ENCODE peak calls at places on chromosome 17, in seven cellular contexts. One of them, this sample, is unnamed.

GRCh38 chr17:19768046-19768782 is 20.1 kb upstream of the ALDH3A1 start:
- ATAC-seq in central memory CD8-positive, alpha-beta T cell: no peak
- ATAC-seq in body of pancreas: no peak
- ATAC-seq in activated CD8-positive, alpha-beta memory T cell treated with anti-CD3 and anti-CD28 coated beads, Interleukin-2, amount 10 ng/mL, durations not matched to agents 7 days and 5 days: no peak
- ATAC-seq in gastroesophageal sphincter: no peak
- ATAC-seq in heart left ventricle: no peak
- ATAC-seq in CD8-positive, alpha-beta T cell: no peak
- ATAC-seq in this sample: peak

GRCh38 chr17:65022751-65023421 is 33.7 kb downstream of the GNA13 start:
- ATAC-seq in activated CD8-positive, alpha-beta memory T cell treated with anti-CD3 and anti-CD28 coated beads, Interleukin-2, amount 10 ng/mL, durations not matched to agents 7 days and 5 days: peak
- ATAC-seq in gastroesophageal sphincter: no peak
- ATAC-seq in heart left ventricle: peak
- ATAC-seq in CD8-positive, alpha-beta T cell: peak
- ATAC-seq in central memory CD8-positive, alpha-beta T cell: no peak
- ATAC-seq in body of pancreas: peak
- ATAC-seq in this sample: peak

GRCh38 chr17:9052921-9053320 is 31.6 kb downstream of the NTN1 start:
- ATAC-seq in central memory CD8-positive, alpha-beta T cell: no peak
- ATAC-seq in activated CD8-positive, alpha-beta memory T cell treated with anti-CD3 and anti-CD28 coated beads, Interleukin-2, amount 10 ng/mL, durations not matched to agents 7 days and 5 days: no peak
- ATAC-seq in gastroesophageal sphincter: no peak
- ATAC-seq in heart left ventricle: no peak
- ATAC-seq in CD8-positive, alpha-beta T cell: no peak
- ATAC-seq in body of pancreas: no peak
- ATAC-seq in this sample: no peak

GRCh38 chr17:21239680-21240374 is 13.4 kb downstream of the NATD1 start:
- ATAC-seq in central memory CD8-positive, alpha-beta T cell: peak
- ATAC-seq in body of pancreas: no peak
- ATAC-seq in CD8-positive, alpha-beta T cell: peak
- ATAC-seq in heart left ventricle: peak
- ATAC-seq in activated CD8-positive, alpha-beta memory T cell treated with anti-CD3 and anti-CD28 coated beads, Interleukin-2, amount 10 ng/mL, durations not matched to agents 7 days and 5 days: no peak
- ATAC-seq in gastroesophageal sphincter: peak
- ATAC-seq in this sample: no peak

GRCh38 chr17:1120596-1121441 is 59.0 kb downstream of the ABR start:
- ATAC-seq in CD8-positive, alpha-beta T cell: peak
- ATAC-seq in central memory CD8-positive, alpha-beta T cell: peak
- ATAC-seq in gastroesophageal sphincter: no peak
- ATAC-seq in heart left ventricle: no peak
- ATAC-seq in body of pancreas: no peak
- ATAC-seq in activated CD8-positive, alpha-beta memory T cell treated with anti-CD3 and anti-CD28 coated beads, Interleukin-2, amount 10 ng/mL, durations not matched to agents 7 days and 5 days: peak
- ATAC-seq in this sample: no peak

GRCh38 chr17:75889454-75889853 is 7.3 kb downstream of the TRIM65 start:
- ATAC-seq in central memory CD8-positive, alpha-beta T cell: no peak
- ATAC-seq in body of pancreas: no peak
- ATAC-seq in heart left ventricle: no peak
- ATAC-seq in gastroesophageal sphincter: no peak
- ATAC-seq in activated CD8-positive, alpha-beta memory T cell treated with anti-CD3 and anti-CD28 coated beads, Interleukin-2, amount 10 ng/mL, durations not matched to agents 7 days and 5 days: no peak
- ATAC-seq in CD8-positive, alpha-beta T cell: no peak
- ATAC-seq in this sample: no peak

GRCh38 chr17:39929657-39930407 is 2.3 kb downstream of the LRRC3C start:
- ATAC-seq in heart left ventricle: no peak
- ATAC-seq in activated CD8-positive, alpha-beta memory T cell treated with anti-CD3 and anti-CD28 coated beads, Interleukin-2, amount 10 ng/mL, durations not matched to agents 7 days and 5 days: no peak
- ATAC-seq in central memory CD8-positive, alpha-beta T cell: no peak
- ATAC-seq in body of pancreas: no peak
- ATAC-seq in CD8-positive, alpha-beta T cell: no peak
- ATAC-seq in gastroesophageal sphincter: no peak
- ATAC-seq in this sample: no peak

GRCh38 chr17:31448467-31449077 is 57.1 kb downstream of the RAB11FIP4 start:
- ATAC-seq in CD8-positive, alpha-beta T cell: no peak
- ATAC-seq in body of pancreas: no peak
- ATAC-seq in activated CD8-positive, alpha-beta memory T cell treated with anti-CD3 and anti-CD28 coated beads, Interleukin-2, amount 10 ng/mL, durations not matched to agents 7 days and 5 days: no peak
- ATAC-seq in gastroesophageal sphincter: no peak
- ATAC-seq in central memory CD8-positive, alpha-beta T cell: no peak
- ATAC-seq in heart left ventricle: no peak
- ATAC-seq in this sample: no peak

GRCh38 chr17:53627511-53627910 is 195.2 kb upstream of the KIF2B start:
- ATAC-seq in body of pancreas: no peak
- ATAC-seq in central memory CD8-positive, alpha-beta T cell: no peak
- ATAC-seq in CD8-positive, alpha-beta T cell: no peak
- ATAC-seq in activated CD8-positive, alpha-beta memory T cell treated with anti-CD3 and anti-CD28 coated beads, Interleukin-2, amount 10 ng/mL, durations not matched to agents 7 days and 5 days: no peak
- ATAC-seq in gastroesophageal sphincter: no peak
- ATAC-seq in heart left ventricle: no peak
- ATAC-seq in this sample: no peak

GRCh38 chr17:280216-280615 is 72.4 kb downstream of the RPH3AL start:
- ATAC-seq in activated CD8-positive, alpha-beta memory T cell treated with anti-CD3 and anti-CD28 coated beads, Interleukin-2, amount 10 ng/mL, durations not matched to agents 7 days and 5 days: no peak
- ATAC-seq in CD8-positive, alpha-beta T cell: no peak
- ATAC-seq in gastroesophageal sphincter: no peak
- ATAC-seq in heart left ventricle: no peak
- ATAC-seq in body of pancreas: no peak
- ATAC-seq in central memory CD8-positive, alpha-beta T cell: no peak
- ATAC-seq in this sample: no peak

GRCh38 chr17:60971515-60972369 is 294.1 kb downstream of the BCAS3 start:
- ATAC-seq in activated CD8-positive, alpha-beta memory T cell treated with anti-CD3 and anti-CD28 coated beads, Interleukin-2, amount 10 ng/mL, durations not matched to agents 7 days and 5 days: peak
- ATAC-seq in central memory CD8-positive, alpha-beta T cell: peak
- ATAC-seq in heart left ventricle: no peak
- ATAC-seq in gastroesophageal sphincter: peak
- ATAC-seq in body of pancreas: no peak
- ATAC-seq in CD8-positive, alpha-beta T cell: no peak
- ATAC-seq in this sample: no peak

GRCh38 chr17:27216836-27217235 is 77.1 kb upstream of the WSB1 start:
- ATAC-seq in activated CD8-positive, alpha-beta memory T cell treated with anti-CD3 and anti-CD28 coated beads, Interleukin-2, amount 10 ng/mL, durations not matched to agents 7 days and 5 days: no peak
- ATAC-seq in body of pancreas: no peak
- ATAC-seq in central memory CD8-positive, alpha-beta T cell: no peak
- ATAC-seq in heart left ventricle: no peak
- ATAC-seq in CD8-positive, alpha-beta T cell: no peak
- ATAC-seq in gastroesophageal sphincter: no peak
- ATAC-seq in this sample: peak

GRCh38 chr17:5665164-5665563 is 80.9 kb upstream of the NLRP1 start:
- ATAC-seq in gastroesophageal sphincter: no peak
- ATAC-seq in heart left ventricle: no peak
- ATAC-seq in body of pancreas: no peak
- ATAC-seq in central memory CD8-positive, alpha-beta T cell: no peak
- ATAC-seq in CD8-positive, alpha-beta T cell: no peak
- ATAC-seq in activated CD8-positive, alpha-beta memory T cell treated with anti-CD3 and anti-CD28 coated beads, Interleukin-2, amount 10 ng/mL, durations not matched to agents 7 days and 5 days: no peak
- ATAC-seq in this sample: no peak

GRCh38 chr17:78379134-78379497 is 667 bp downstream of the PGS1 start:
- ATAC-seq in body of pancreas: no peak
- ATAC-seq in activated CD8-positive, alpha-beta memory T cell treated with anti-CD3 and anti-CD28 coated beads, Interleukin-2, amount 10 ng/mL, durations not matched to agents 7 days and 5 days: no peak
- ATAC-seq in gastroesophageal sphincter: peak
- ATAC-seq in central memory CD8-positive, alpha-beta T cell: no peak
- ATAC-seq in heart left ventricle: no peak
- ATAC-seq in CD8-positive, alpha-beta T cell: no peak
- ATAC-seq in this sample: no peak

GRCh38 chr17:12743046-12743445 is 46.3 kb upstream of the ARHGAP44 start:
- ATAC-seq in central memory CD8-positive, alpha-beta T cell: no peak
- ATAC-seq in activated CD8-positive, alpha-beta memory T cell treated with anti-CD3 and anti-CD28 coated beads, Interleukin-2, amount 10 ng/mL, durations not matched to agents 7 days and 5 days: no peak
- ATAC-seq in CD8-positive, alpha-beta T cell: no peak
- ATAC-seq in heart left ventricle: no peak
- ATAC-seq in body of pancreas: no peak
- ATAC-seq in gastroesophageal sphincter: no peak
- ATAC-seq in this sample: no peak

GRCh38 chr17:1089915-1090314 is 89.9 kb downstream of the ABR start:
- ATAC-seq in CD8-positive, alpha-beta T cell: no peak
- ATAC-seq in activated CD8-positive, alpha-beta memory T cell treated with anti-CD3 and anti-CD28 coated beads, Interleukin-2, amount 10 ng/mL, durations not matched to agents 7 days and 5 days: no peak
- ATAC-seq in gastroesophageal sphincter: peak
- ATAC-seq in body of pancreas: no peak
- ATAC-seq in heart left ventricle: no peak
- ATAC-seq in central memory CD8-positive, alpha-beta T cell: no peak
- ATAC-seq in this sample: no peak

GRCh38 chr17:1649844-1650409 is at the start of gene RILP:
- ATAC-seq in activated CD8-positive, alpha-beta memory T cell treated with anti-CD3 and anti-CD28 coated beads, Interleukin-2, amount 10 ng/mL, durations not matched to agents 7 days and 5 days: peak
- ATAC-seq in gastroesophageal sphincter: peak
- ATAC-seq in heart left ventricle: peak
- ATAC-seq in CD8-positive, alpha-beta T cell: peak
- ATAC-seq in central memory CD8-positive, alpha-beta T cell: no peak
- ATAC-seq in body of pancreas: peak
- ATAC-seq in this sample: peak

GRCh38 chr17:80389011-80389995 is 25.7 kb upstream of the ENDOV start:
- ATAC-seq in central memory CD8-positive, alpha-beta T cell: no peak
- ATAC-seq in CD8-positive, alpha-beta T cell: no peak
- ATAC-seq in heart left ventricle: no peak
- ATAC-seq in activated CD8-positive, alpha-beta memory T cell treated with anti-CD3 and anti-CD28 coated beads, Interleukin-2, amount 10 ng/mL, durations not matched to agents 7 days and 5 days: no peak
- ATAC-seq in gastroesophageal sphincter: no peak
- ATAC-seq in body of pancreas: no peak
- ATAC-seq in this sample: no peak

GRCh38 chr17:52666264-52666663 is 507.8 kb upstream of the CA10 start:
- ATAC-seq in gastroesophageal sphincter: no peak
- ATAC-seq in body of pancreas: no peak
- ATAC-seq in central memory CD8-positive, alpha-beta T cell: no peak
- ATAC-seq in CD8-positive, alpha-beta T cell: no peak
- ATAC-seq in activated CD8-positive, alpha-beta memory T cell treated with anti-CD3 and anti-CD28 coated beads, Interleukin-2, amount 10 ng/mL, durations not matched to agents 7 days and 5 days: no peak
- ATAC-seq in heart left ventricle: no peak
- ATAC-seq in this sample: no peak

GRCh38 chr17:3804503-3804931 is 3.5 kb upstream of the ITGAE start:
- ATAC-seq in activated CD8-positive, alpha-beta memory T cell treated with anti-CD3 and anti-CD28 coated beads, Interleukin-2, amount 10 ng/mL, durations not matched to agents 7 days and 5 days: peak
- ATAC-seq in CD8-positive, alpha-beta T cell: peak
- ATAC-seq in central memory CD8-positive, alpha-beta T cell: peak
- ATAC-seq in gastroesophageal sphincter: no peak
- ATAC-seq in heart left ventricle: no peak
- ATAC-seq in body of pancreas: no peak
- ATAC-seq in this sample: peak

GRCh38 chr17:41976142-41976768 is 9.7 kb downstream of the CNP start:
- ATAC-seq in gastroesophageal sphincter: peak
- ATAC-seq in body of pancreas: no peak
- ATAC-seq in CD8-positive, alpha-beta T cell: no peak
- ATAC-seq in activated CD8-positive, alpha-beta memory T cell treated with anti-CD3 and anti-CD28 coated beads, Interleukin-2, amount 10 ng/mL, durations not matched to agents 7 days and 5 days: no peak
- ATAC-seq in heart left ventricle: no peak
- ATAC-seq in central memory CD8-positive, alpha-beta T cell: no peak
- ATAC-seq in this sample: peak

GRCh38 chr17:78013683-78014467 is 55.4 kb downstream of the TNRC6C start:
- ATAC-seq in gastroesophageal sphincter: peak
- ATAC-seq in activated CD8-positive, alpha-beta memory T cell treated with anti-CD3 and anti-CD28 coated beads, Interleukin-2, amount 10 ng/mL, durations not matched to agents 7 days and 5 days: peak
- ATAC-seq in heart left ventricle: peak
- ATAC-seq in central memory CD8-positive, alpha-beta T cell: peak
- ATAC-seq in body of pancreas: peak
- ATAC-seq in CD8-positive, alpha-beta T cell: peak
- ATAC-seq in this sample: peak

GRCh38 chr17:58658804-58659713 is 32.8 kb downstream of the TEX14 start:
- ATAC-seq in activated CD8-positive, alpha-beta memory T cell treated with anti-CD3 and anti-CD28 coated beads, Interleukin-2, amount 10 ng/mL, durations not matched to agents 7 days and 5 days: peak
- ATAC-seq in heart left ventricle: peak
- ATAC-seq in body of pancreas: peak
- ATAC-seq in CD8-positive, alpha-beta T cell: peak
- ATAC-seq in gastroesophageal sphincter: peak
- ATAC-seq in central memory CD8-positive, alpha-beta T cell: peak
- ATAC-seq in this sample: peak

GRCh38 chr17:77888242-77889134 is 70.0 kb upstream of the TNRC6C start:
- ATAC-seq in gastroesophageal sphincter: no peak
- ATAC-seq in central memory CD8-positive, alpha-beta T cell: no peak
- ATAC-seq in body of pancreas: no peak
- ATAC-seq in CD8-positive, alpha-beta T cell: no peak
- ATAC-seq in heart left ventricle: no peak
- ATAC-seq in activated CD8-positive, alpha-beta memory T cell treated with anti-CD3 and anti-CD28 coated beads, Interleukin-2, amount 10 ng/mL, durations not matched to agents 7 days and 5 days: no peak
- ATAC-seq in this sample: no peak

GRCh38 chr17:36510636-36511035 is 24.0 kb downstream of the MYO19 start:
- ATAC-seq in central memory CD8-positive, alpha-beta T cell: no peak
- ATAC-seq in activated CD8-positive, alpha-beta memory T cell treated with anti-CD3 and anti-CD28 coated beads, Interleukin-2, amount 10 ng/mL, durations not matched to agents 7 days and 5 days: no peak
- ATAC-seq in gastroesophageal sphincter: no peak
- ATAC-seq in body of pancreas: no peak
- ATAC-seq in CD8-positive, alpha-beta T cell: no peak
- ATAC-seq in heart left ventricle: no peak
- ATAC-seq in this sample: no peak

GRCh38 chr17:20151174-20151573 is 142.0 kb downstream of the SPECC1 start:
- ATAC-seq in CD8-positive, alpha-beta T cell: no peak
- ATAC-seq in central memory CD8-positive, alpha-beta T cell: no peak
- ATAC-seq in heart left ventricle: no peak
- ATAC-seq in activated CD8-positive, alpha-beta memory T cell treated with anti-CD3 and anti-CD28 coated beads, Interleukin-2, amount 10 ng/mL, durations not matched to agents 7 days and 5 days: no peak
- ATAC-seq in body of pancreas: no peak
- ATAC-seq in gastroesophageal sphincter: no peak
- ATAC-seq in this sample: no peak